ENCODE peak calls at places on chromosomes 11 and 22, in ten cellular contexts. One of them, this sample, is unnamed.

GRCh38 chr11:90594658-90595057 is 371.8 kb upstream of the CHORDC1 start:
- DNase-seq in pancreas: no peak
- DNase-seq in ovary: no peak
- DNase-seq in transverse colon: no peak
- DNase-seq in AG04450: no peak
- DNase-seq in PC-3: peak; percentile 29
- DNase-seq in mammary epithelial cell: no peak
- DNase-seq in esophagus muscularis mucosa: no peak
- DNase-seq in dorsolateral prefrontal cortex: no peak
- DNase-seq in cardiac muscle cell: no peak
- DNase-seq in this sample: no peak

GRCh38 chr11:44011797-44012196 is 36.0 kb upstream of the ACCSL start:
- DNase-seq in dorsolateral prefrontal cortex: no peak
- DNase-seq in PC-3: peak; percentile 54
- DNase-seq in ovary: no peak
- DNase-seq in mammary epithelial cell: no peak
- DNase-seq in AG04450: no peak
- DNase-seq in pancreas: no peak
- DNase-seq in transverse colon: no peak
- DNase-seq in esophagus muscularis mucosa: no peak
- DNase-seq in cardiac muscle cell: no peak
- DNase-seq in this sample: no peak

GRCh38 chr11:81422402-81422801 is 1311.3 kb downstream of the FAM181B start:
- DNase-seq in pancreas: no peak
- DNase-seq in mammary epithelial cell: no peak
- DNase-seq in cardiac muscle cell: no peak
- DNase-seq in transverse colon: no peak
- DNase-seq in esophagus muscularis mucosa: no peak
- DNase-seq in dorsolateral prefrontal cortex: no peak
- DNase-seq in PC-3: no peak
- DNase-seq in ovary: no peak
- DNase-seq in AG04450: no peak
- DNase-seq in this sample: no peak

GRCh38 chr11:77019976-77020591 is 14.1 kb upstream of the B3GNT6 start:
- DNase-seq in AG04450: no peak
- DNase-seq in ovary: no peak
- DNase-seq in transverse colon: no peak
- DNase-seq in esophagus muscularis mucosa: no peak
- DNase-seq in dorsolateral prefrontal cortex: no peak
- DNase-seq in mammary epithelial cell: peak; percentile 66
- DNase-seq in PC-3: peak; percentile 92
- DNase-seq in cardiac muscle cell: peak; percentile 32
- DNase-seq in pancreas: no peak
- DNase-seq in this sample: no peak

GRCh38 chr11:48104562-48104924 is 112.1 kb upstream of the OR4B1 start:
- DNase-seq in esophagus muscularis mucosa: peak; percentile 66
- DNase-seq in mammary epithelial cell: no peak
- DNase-seq in pancreas: no peak
- DNase-seq in PC-3: no peak
- DNase-seq in cardiac muscle cell: no peak
- DNase-seq in AG04450: no peak
- DNase-seq in dorsolateral prefrontal cortex: no peak
- DNase-seq in transverse colon: no peak
- DNase-seq in ovary: no peak
- DNase-seq in this sample: no peak

GRCh38 chr11:84247129-84247528 is 961.0 kb upstream of the CCDC90B start:
- DNase-seq in pancreas: no peak
- DNase-seq in AG04450: no peak
- DNase-seq in PC-3: no peak
- DNase-seq in cardiac muscle cell: no peak
- DNase-seq in mammary epithelial cell: no peak
- DNase-seq in dorsolateral prefrontal cortex: no peak
- DNase-seq in esophagus muscularis mucosa: no peak
- DNase-seq in transverse colon: no peak
- DNase-seq in ovary: no peak
- DNase-seq in this sample: no peak

GRCh38 chr11:126104420-126104819 is 41.8 kb upstream of the CDON start:
- DNase-seq in ovary: no peak
- DNase-seq in PC-3: no peak
- DNase-seq in cardiac muscle cell: no peak
- DNase-seq in pancreas: no peak
- DNase-seq in AG04450: no peak
- DNase-seq in mammary epithelial cell: no peak
- DNase-seq in esophagus muscularis mucosa: no peak
- DNase-seq in transverse colon: no peak
- DNase-seq in dorsolateral prefrontal cortex: no peak
- DNase-seq in this sample: no peak

GRCh38 chr11:76086713-76087635 is 119.3 kb downstream of the WNT11 start:
- DNase-seq in ovary: no peak
- DNase-seq in mammary epithelial cell: no peak
- DNase-seq in dorsolateral prefrontal cortex: no peak
- DNase-seq in AG04450: peak; percentile 69
- DNase-seq in transverse colon: no peak
- DNase-seq in pancreas: no peak
- DNase-seq in cardiac muscle cell: no peak
- DNase-seq in esophagus muscularis mucosa: no peak
- DNase-seq in PC-3: no peak
- DNase-seq in this sample: no peak

GRCh38 chr22:43127166-43127908 is 15.9 kb downstream of the MCAT start:
- DNase-seq in esophagus muscularis mucosa: no peak
- DNase-seq in ovary: no peak
- DNase-seq in mammary epithelial cell: peak; percentile 14
- DNase-seq in dorsolateral prefrontal cortex: no peak
- DNase-seq in pancreas: no peak
- DNase-seq in AG04450: no peak
- DNase-seq in transverse colon: peak; percentile 88
- DNase-seq in cardiac muscle cell: no peak
- DNase-seq in PC-3: peak; percentile 89
- DNase-seq in this sample: no peak

GRCh38 chr11:15412054-15412453 is 297.3 kb downstream of the INSC start:
- DNase-seq in PC-3: no peak
- DNase-seq in transverse colon: no peak
- DNase-seq in mammary epithelial cell: peak; percentile 1
- DNase-seq in cardiac muscle cell: no peak
- DNase-seq in AG04450: no peak
- DNase-seq in pancreas: no peak
- DNase-seq in dorsolateral prefrontal cortex: no peak
- DNase-seq in ovary: no peak
- DNase-seq in esophagus muscularis mucosa: no peak
- DNase-seq in this sample: no peak

GRCh38 chr11:134670247-134670646 is 258.2 kb upstream of the B3GAT1 start:
- DNase-seq in esophagus muscularis mucosa: no peak
- DNase-seq in ovary: no peak
- DNase-seq in AG04450: no peak
- DNase-seq in mammary epithelial cell: no peak
- DNase-seq in cardiac muscle cell: no peak
- DNase-seq in pancreas: no peak
- DNase-seq in PC-3: no peak
- DNase-seq in transverse colon: no peak
- DNase-seq in dorsolateral prefrontal cortex: no peak
- DNase-seq in this sample: no peak

GRCh38 chr11:5596611-5597201 is at the start of gene TRIM6:
- DNase-seq in PC-3: peak; percentile 63
- DNase-seq in pancreas: peak; percentile 62
- DNase-seq in ovary: peak; percentile 71
- DNase-seq in esophagus muscularis mucosa: no peak
- DNase-seq in mammary epithelial cell: peak; percentile 28
- DNase-seq in transverse colon: peak; percentile 52
- DNase-seq in AG04450: no peak
- DNase-seq in cardiac muscle cell: peak; percentile 70
- DNase-seq in dorsolateral prefrontal cortex: no peak
- DNase-seq in this sample: peak; percentile 50

GRCh38 chr11:80307676-80308075 is 866.8 kb upstream of the TENM4 start:
- DNase-seq in PC-3: no peak
- DNase-seq in pancreas: no peak
- DNase-seq in AG04450: no peak
- DNase-seq in mammary epithelial cell: no peak
- DNase-seq in esophagus muscularis mucosa: no peak
- DNase-seq in ovary: no peak
- DNase-seq in transverse colon: no peak
- DNase-seq in dorsolateral prefrontal cortex: no peak
- DNase-seq in cardiac muscle cell: no peak
- DNase-seq in this sample: no peak

DNA sequence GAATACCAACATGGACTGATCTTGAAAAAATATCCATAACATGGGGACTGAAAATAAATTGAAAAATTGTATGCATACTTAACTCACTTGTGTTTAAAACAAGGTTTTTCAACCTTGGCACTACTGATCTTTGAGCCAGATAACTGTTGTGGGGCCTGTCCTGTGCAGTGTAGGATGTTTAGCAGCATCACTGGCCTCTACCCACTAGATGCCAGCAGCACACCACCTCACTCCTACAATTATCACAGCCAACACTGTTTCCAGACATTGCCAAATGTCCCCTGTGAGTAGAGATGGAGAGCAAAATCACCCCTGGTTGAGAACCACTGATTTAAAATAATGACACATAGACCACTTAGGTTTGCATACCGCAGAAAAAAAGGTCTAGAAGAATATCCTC is 45.0 kb upstream of the SLC1A2 start:
- DNase-seq in dorsolateral prefrontal cortex: no peak
- DNase-seq in mammary epithelial cell: peak; percentile 12
- DNase-seq in cardiac muscle cell: no peak
- DNase-seq in transverse colon: no peak
- DNase-seq in ovary: no peak
- DNase-seq in pancreas: no peak
- DNase-seq in esophagus muscularis mucosa: peak; percentile 42
- DNase-seq in PC-3: peak; percentile 54
- DNase-seq in AG04450: no peak
- DNase-seq in this sample: no peak
- TF ChIP-seq CTCF in dorsolateral prefrontal cortex: peak; percentile 44
- TF ChIP-seq CTCF in mammary epithelial cell: no peak
- TF ChIP-seq CTCF in cardiac muscle cell: no peak
- TF ChIP-seq CTCF in transverse colon: no peak
- TF ChIP-seq CTCF in ovary: no peak
- TF ChIP-seq CTCF in pancreas: no peak
- TF ChIP-seq CTCF in esophagus muscularis mucosa: no peak
- TF ChIP-seq CTCF in PC-3: peak; percentile 60
- TF ChIP-seq CTCF in AG04450: peak; percentile 32
- TF ChIP-seq CTCF in this sample: no peak

DNA sequence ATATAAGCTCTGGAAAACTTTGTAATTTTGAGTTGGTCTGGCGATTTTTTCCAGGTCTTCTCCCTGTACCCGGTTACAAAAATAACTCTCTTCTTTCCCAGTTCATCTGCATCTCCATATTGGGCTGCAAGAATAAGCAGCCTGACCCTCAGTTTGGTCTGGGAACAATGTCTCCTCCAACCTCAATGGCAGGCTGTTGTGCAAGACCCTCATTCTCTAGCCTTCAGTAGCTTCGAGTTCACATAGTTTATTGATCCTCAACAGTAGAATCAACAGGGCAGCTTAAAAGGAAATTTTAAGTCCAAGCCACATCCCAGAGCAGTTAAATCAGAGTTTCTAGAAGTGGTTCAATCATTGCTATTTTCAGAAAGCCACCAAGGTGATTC is 35.3 kb downstream of the TMPRSS5 start:
- DNase-seq in esophagus muscularis mucosa: no peak
- DNase-seq in transverse colon: no peak
- DNase-seq in ovary: no peak
- DNase-seq in dorsolateral prefrontal cortex: no peak
- DNase-seq in cardiac muscle cell: no peak
- DNase-seq in mammary epithelial cell: no peak
- DNase-seq in AG04450: no peak
- DNase-seq in PC-3: no peak
- DNase-seq in pancreas: no peak
- DNase-seq in this sample: no peak
- H3K27ac ChIP-seq in esophagus muscularis mucosa: no peak overlapping the region
- H3K27ac ChIP-seq in transverse colon: no peak overlapping the region
- H3K27ac ChIP-seq in ovary: no peak overlapping the region
- H3K27ac ChIP-seq in dorsolateral prefrontal cortex: no peak overlapping the region
- H3K27ac ChIP-seq in cardiac muscle cell: no peak overlapping the region
- H3K27ac ChIP-seq in mammary epithelial cell: no peak overlapping the region
- H3K27ac ChIP-seq in AG04450: no peak overlapping the region
- H3K27ac ChIP-seq in PC-3: no peak overlapping the region
- H3K27ac ChIP-seq in pancreas: no peak overlapping the region
- H3K27ac ChIP-seq in this sample: no peak overlapping the region

DNA sequence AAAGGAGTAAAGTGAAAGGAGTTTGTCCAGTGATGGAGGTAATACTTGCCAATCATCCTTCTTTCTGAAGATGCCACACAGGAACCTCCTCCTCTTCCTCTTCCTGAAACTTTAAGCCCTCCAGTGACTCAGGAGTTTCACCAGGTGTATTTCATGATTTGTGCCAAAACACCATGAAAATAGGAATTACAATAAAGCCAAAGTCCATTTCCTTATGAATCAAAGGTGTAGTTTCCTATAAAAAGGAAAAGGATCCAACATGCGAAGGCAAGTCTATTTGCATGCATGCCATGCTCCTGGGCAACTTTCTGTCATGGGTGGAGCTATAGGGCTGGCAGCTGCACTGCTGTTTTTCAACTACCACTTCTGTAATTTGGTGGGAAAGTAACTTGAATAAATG is 9.8 kb upstream of the POU2AF1 start:
- DNase-seq in pancreas: no peak
- DNase-seq in ovary: no peak
- DNase-seq in dorsolateral prefrontal cortex: no peak
- DNase-seq in transverse colon: peak; percentile 37
- DNase-seq in AG04450: no peak
- DNase-seq in esophagus muscularis mucosa: no peak
- DNase-seq in PC-3: peak; percentile 21
- DNase-seq in mammary epithelial cell: peak; percentile 51
- DNase-seq in cardiac muscle cell: no peak
- DNase-seq in this sample: no peak
- H3K4me3 ChIP-seq in pancreas: no peak overlapping the region
- H3K4me3 ChIP-seq in ovary: no peak overlapping the region
- H3K4me3 ChIP-seq in dorsolateral prefrontal cortex: no peak overlapping the region
- H3K4me3 ChIP-seq in transverse colon: no peak overlapping the region
- H3K4me3 ChIP-seq in AG04450: no peak overlapping the region
- H3K4me3 ChIP-seq in esophagus muscularis mucosa: no peak overlapping the region
- H3K4me3 ChIP-seq in PC-3: no peak overlapping the region
- H3K4me3 ChIP-seq in mammary epithelial cell: no peak overlapping the region
- H3K4me3 ChIP-seq in cardiac muscle cell: no peak overlapping the region
- H3K4me3 ChIP-seq in this sample: no peak overlapping the region

DNA sequence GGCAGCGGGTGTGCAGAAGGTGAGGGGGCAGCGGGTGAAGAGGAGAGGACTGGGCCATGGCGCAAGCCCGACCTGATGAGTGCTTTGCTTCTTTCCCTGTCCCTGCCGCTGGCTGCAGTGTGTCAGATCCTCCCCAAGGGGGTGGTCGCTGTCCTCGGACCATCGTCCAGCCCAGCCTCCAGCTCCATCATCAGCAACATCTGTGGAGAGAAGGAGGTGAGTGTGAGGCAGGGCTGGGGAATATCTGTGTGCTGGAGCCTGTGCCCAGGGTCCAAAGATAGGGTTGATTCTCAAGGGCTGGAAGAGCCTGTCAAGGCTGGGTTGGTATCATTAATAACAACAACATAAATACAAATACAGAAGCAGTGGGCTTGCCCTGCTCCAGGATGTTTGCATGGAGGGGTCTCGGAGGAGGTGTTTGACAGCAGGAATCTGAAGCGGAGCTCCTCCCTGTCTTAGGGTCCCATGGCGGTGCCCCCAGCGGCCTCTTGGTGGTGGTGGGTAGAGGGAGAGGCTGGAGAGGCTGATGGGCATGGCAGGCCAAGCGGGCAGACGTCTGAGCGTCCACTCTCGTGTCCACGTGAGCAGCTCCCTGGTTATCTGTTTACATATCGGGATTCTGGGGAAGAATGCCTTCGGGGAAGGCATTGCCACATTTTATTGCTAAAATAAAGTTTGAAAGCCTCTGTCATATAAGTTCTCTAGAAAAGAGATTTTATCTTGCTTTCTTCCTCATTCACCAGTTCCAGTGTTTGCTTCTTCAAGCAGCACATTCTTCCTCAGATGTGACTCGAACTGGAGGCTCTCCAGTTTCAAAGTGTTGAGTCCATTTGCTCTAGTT is 208.4 kb upstream of the TBCEL start:
- DNase-seq in mammary epithelial cell: no peak
- DNase-seq in ovary: no peak
- DNase-seq in pancreas: no peak
- DNase-seq in cardiac muscle cell: no peak
- DNase-seq in esophagus muscularis mucosa: no peak
- DNase-seq in PC-3: peak; percentile 22
- DNase-seq in transverse colon: no peak
- DNase-seq in AG04450: no peak
- DNase-seq in dorsolateral prefrontal cortex: no peak
- DNase-seq in this sample: no peak
- TF ChIP-seq CTCF in mammary epithelial cell: no peak
- TF ChIP-seq CTCF in ovary: no peak
- TF ChIP-seq CTCF in pancreas: no peak
- TF ChIP-seq CTCF in cardiac muscle cell: no peak
- TF ChIP-seq CTCF in esophagus muscularis mucosa: no peak
- TF ChIP-seq CTCF in PC-3: no peak
- TF ChIP-seq CTCF in transverse colon: no peak
- TF ChIP-seq CTCF in AG04450: no peak
- TF ChIP-seq CTCF in dorsolateral prefrontal cortex: no peak
- TF ChIP-seq CTCF in this sample: no peak

This sample was measured in left ventricle myocardium inferior.